ENCODE peak calls at places on chromosomes 13 and 19, in seven cellular contexts. One of them, this sample, is unnamed. For H3K9me3, the result is how much of the 10 kb centered on the place peaks cover.

GRCh38 chr19:19661675-19662251 is 1.7 kb downstream of the ATP13A1 start:
- DNase-seq in H1: no peak
- DNase-seq in HCT116: no peak
- DNase-seq in A549: no peak
- DNase-seq in HepG2: peak
- DNase-seq in GM12878: peak
- DNase-seq in K562: peak
- DNase-seq in this sample: no peak

GRCh38 chr19:16068696-16069259 is 7.5 kb upstream of the TPM4 start:
- DNase-seq in H1: no peak
- DNase-seq in HCT116: no peak
- DNase-seq in A549: no peak
- DNase-seq in HepG2: no peak
- DNase-seq in GM12878: no peak
- DNase-seq in K562: no peak
- DNase-seq in this sample: no peak

GRCh38 chr13:41231786-41232185 is 31.6 kb downstream of the MTRF1 start:
- DNase-seq in H1: no peak
- DNase-seq in HCT116: no peak
- DNase-seq in A549: no peak
- DNase-seq in HepG2: peak
- DNase-seq in GM12878: peak
- DNase-seq in K562: no peak
- DNase-seq in this sample: peak

GRCh38 chr13:25732146-25732865 is 319.5 kb downstream of the SHISA2 start:
- DNase-seq in H1: no peak
- DNase-seq in HCT116: no peak
- DNase-seq in A549: no peak
- DNase-seq in HepG2: no peak
- DNase-seq in GM12878: no peak
- DNase-seq in K562: no peak
- DNase-seq in this sample: peak

GRCh38 chr19:1291761-1292418 is 6.2 kb downstream of the EFNA2 start:
- DNase-seq in H1: no peak
- DNase-seq in HCT116: no peak
- DNase-seq in A549: no peak
- DNase-seq in HepG2: no peak
- DNase-seq in GM12878: no peak
- DNase-seq in K562: no peak
- DNase-seq in this sample: no peak

GRCh38 chr13:112903071-112903577 is 65.9 kb upstream of the MCF2L start:
- DNase-seq in H1: no peak
- DNase-seq in HCT116: no peak
- DNase-seq in A549: no peak
- DNase-seq in HepG2: no peak
- DNase-seq in GM12878: no peak
- DNase-seq in K562: no peak
- DNase-seq in this sample: no peak

GRCh38 chr19:32819415-32820400 is 49.9 kb downstream of the SLC7A9 start:
- DNase-seq in H1: no peak
- DNase-seq in HCT116: no peak
- DNase-seq in A549: no peak
- DNase-seq in HepG2: no peak
- DNase-seq in GM12878: no peak
- DNase-seq in K562: no peak
- DNase-seq in this sample: no peak

GRCh38 chr13:42534785-42535184 is 39.2 kb upstream of the TNFSF11 start:
- DNase-seq in H1: no peak
- DNase-seq in HCT116: no peak
- DNase-seq in A549: no peak
- DNase-seq in HepG2: no peak
- DNase-seq in GM12878: no peak
- DNase-seq in K562: no peak
- DNase-seq in this sample: no peak

GRCh38 chr19:53158119-53158656 is 665 bp downstream of the ZNF347 start:
- DNase-seq in H1: no peak
- DNase-seq in HCT116: no peak
- DNase-seq in A549: no peak
- DNase-seq in HepG2: no peak
- DNase-seq in GM12878: no peak
- DNase-seq in K562: peak
- DNase-seq in this sample: peak

GRCh38 chr13:37491661-37492060 is 106.9 kb downstream of the POSTN start:
- DNase-seq in H1: no peak
- DNase-seq in HCT116: no peak
- DNase-seq in A549: no peak
- DNase-seq in HepG2: no peak
- DNase-seq in GM12878: no peak
- DNase-seq in K562: no peak
- DNase-seq in this sample: no peak

GRCh38 chr19:6271721-6272410 is 7.9 kb downstream of the MLLT1 start:
- DNase-seq in H1: no peak
- DNase-seq in HCT116: no peak
- DNase-seq in A549: no peak
- DNase-seq in HepG2: no peak
- DNase-seq in GM12878: no peak
- DNase-seq in K562: peak
- DNase-seq in this sample: peak

GRCh38 chr13:51747438-51748434 is 56.2 kb downstream of the DHRS12 start:
- DNase-seq in H1: no peak
- DNase-seq in HCT116: no peak
- DNase-seq in A549: no peak
- DNase-seq in HepG2: peak
- DNase-seq in GM12878: no peak
- DNase-seq in K562: no peak
- DNase-seq in this sample: no peak

GRCh38 chr19:3125900-3126524 is 9.8 kb upstream of the GNA15 start:
- DNase-seq in H1: peak
- DNase-seq in HCT116: peak
- DNase-seq in A549: peak
- DNase-seq in HepG2: peak
- DNase-seq in GM12878: no peak
- DNase-seq in K562: peak
- DNase-seq in this sample: no peak

GRCh38 chr13:93320942-93321341 is 94.3 kb downstream of the GPC6 start:
- DNase-seq in H1: no peak
- DNase-seq in HCT116: no peak
- DNase-seq in A549: no peak
- DNase-seq in HepG2: no peak
- DNase-seq in GM12878: no peak
- DNase-seq in K562: no peak
- DNase-seq in this sample: peak

GRCh38 chr19:18385675-18386542 is at the start of gene GDF15:
- DNase-seq in H1: no peak
- DNase-seq in HCT116: peak
- DNase-seq in A549: peak
- DNase-seq in HepG2: peak
- DNase-seq in GM12878: no peak
- DNase-seq in K562: peak
- DNase-seq in this sample: peak

GRCh38 chr13:111573362-111573761 is 252.9 kb downstream of the TEX29 start:
- DNase-seq in H1: no peak
- DNase-seq in HCT116: no peak
- DNase-seq in A549: no peak
- DNase-seq in HepG2: no peak
- DNase-seq in GM12878: no peak
- DNase-seq in K562: no peak
- DNase-seq in this sample: no peak
- H3K9me3 ChIP-seq in H1: under half
- H3K9me3 ChIP-seq in HCT116: under half
- H3K9me3 ChIP-seq in A549: under half
- H3K9me3 ChIP-seq in HepG2: under half
- H3K9me3 ChIP-seq in GM12878: under half
- H3K9me3 ChIP-seq in K562: under half
- H3K9me3 ChIP-seq in this sample: under half

GRCh38 chr13:71860547-71861131 is 6.4 kb downstream of the DACH1 start:
- DNase-seq in H1: no peak
- DNase-seq in HCT116: no peak
- DNase-seq in A549: no peak
- DNase-seq in HepG2: no peak
- DNase-seq in GM12878: no peak
- DNase-seq in K562: no peak
- DNase-seq in this sample: no peak
- TF ChIP-seq CEBPB in H1: no peak
- TF ChIP-seq CEBPB in HCT116: no peak
- TF ChIP-seq CEBPB in A549: no peak
- TF ChIP-seq CEBPB in HepG2: no peak
- TF ChIP-seq CEBPB in GM12878: no peak
- TF ChIP-seq CEBPB in K562: no peak
- TF ChIP-seq CEBPB in this sample: no peak

GRCh38 chr19:50230379-50231351 is 27.2 kb downstream of the MYH14 start:
- DNase-seq in H1: peak
- DNase-seq in HCT116: no peak
- DNase-seq in A549: no peak
- DNase-seq in HepG2: peak
- DNase-seq in GM12878: no peak
- DNase-seq in K562: peak
- DNase-seq in this sample: no peak
- H3K9me3 ChIP-seq in H1: under half
- H3K9me3 ChIP-seq in HCT116: under half
- H3K9me3 ChIP-seq in A549: under half
- H3K9me3 ChIP-seq in HepG2: under half
- H3K9me3 ChIP-seq in GM12878: under half
- H3K9me3 ChIP-seq in K562: under half
- H3K9me3 ChIP-seq in this sample: under half

GRCh38 chr13:102392810-102393209 is 9.0 kb downstream of the FGF14 start:
- DNase-seq in H1: no peak
- DNase-seq in HCT116: no peak
- DNase-seq in A549: no peak
- DNase-seq in HepG2: no peak
- DNase-seq in GM12878: no peak
- DNase-seq in K562: no peak
- DNase-seq in this sample: no peak
- TF ChIP-seq CEBPB in H1: no peak
- TF ChIP-seq CEBPB in HCT116: no peak
- TF ChIP-seq CEBPB in A549: no peak
- TF ChIP-seq CEBPB in HepG2: no peak
- TF ChIP-seq CEBPB in GM12878: no peak
- TF ChIP-seq CEBPB in K562: no peak
- TF ChIP-seq CEBPB in this sample: no peak

DNA sequence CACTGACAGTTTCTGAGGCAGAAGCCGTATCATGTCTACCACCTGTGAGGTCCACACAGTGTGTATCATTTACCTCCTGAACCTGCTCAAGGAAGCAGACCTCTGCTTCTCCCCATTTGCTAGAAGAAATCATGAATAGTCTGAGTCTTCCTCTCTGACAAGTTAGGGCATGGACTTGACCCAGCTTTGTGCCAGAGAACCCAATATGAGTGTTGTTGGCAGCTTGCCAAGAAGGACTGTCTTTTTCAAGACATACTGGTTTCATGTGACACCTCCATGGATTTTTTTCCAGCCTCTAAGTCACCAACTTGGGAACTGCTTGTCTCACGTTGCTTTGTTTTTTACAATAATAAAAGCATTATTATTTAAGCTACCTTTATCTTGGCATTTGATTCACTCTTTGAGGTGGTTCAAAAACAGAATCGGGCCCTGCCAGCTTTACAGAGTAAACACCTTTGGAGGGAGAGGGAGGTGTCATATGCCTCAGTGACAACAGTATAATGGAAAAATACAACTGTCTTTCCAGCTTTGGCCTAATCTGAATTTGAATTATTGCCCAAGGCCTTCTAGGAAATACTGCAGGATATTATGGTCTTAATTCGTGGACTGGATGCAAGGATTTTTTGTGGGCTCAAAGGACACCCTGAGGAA is 9.6 kb downstream of the ZNF211 start:
- DNase-seq in H1: no peak
- DNase-seq in HCT116: no peak
- DNase-seq in A549: no peak
- DNase-seq in HepG2: no peak
- DNase-seq in GM12878: no peak
- DNase-seq in K562: no peak
- DNase-seq in this sample: no peak
- H3K9me3 ChIP-seq in H1: under half
- H3K9me3 ChIP-seq in HCT116: under half
- H3K9me3 ChIP-seq in A549: half or more
- H3K9me3 ChIP-seq in HepG2: under half
- H3K9me3 ChIP-seq in GM12878: under half
- H3K9me3 ChIP-seq in K562: under half
- H3K9me3 ChIP-seq in this sample: under half

DNA sequence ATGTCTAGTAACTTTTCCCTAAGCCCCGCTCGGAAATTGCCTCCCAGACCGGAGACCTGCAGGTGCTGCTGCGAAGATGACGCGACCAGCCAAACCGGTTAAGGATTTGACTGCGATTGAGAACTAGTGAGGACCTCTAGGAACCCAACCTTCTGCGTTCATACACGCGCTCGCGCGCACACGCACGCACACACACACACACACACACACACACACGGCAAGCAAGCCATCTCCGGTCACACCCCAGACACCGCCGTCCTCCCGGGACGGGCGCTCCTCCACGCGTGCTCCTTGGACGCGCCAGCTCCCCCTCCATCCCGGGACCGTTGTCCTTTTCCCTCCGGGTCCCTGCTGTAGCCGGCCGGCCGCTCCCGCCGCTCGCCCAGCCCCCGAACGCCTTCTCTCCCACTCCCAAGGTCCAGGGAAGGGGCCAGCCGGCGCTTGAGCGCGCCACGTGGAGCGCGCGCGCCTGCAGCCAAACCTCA is 1.2 kb downstream of the TBC1D4 start:
- DNase-seq in H1: no peak
- DNase-seq in HCT116: peak
- DNase-seq in A549: peak
- DNase-seq in HepG2: peak
- DNase-seq in GM12878: no peak
- DNase-seq in K562: peak
- DNase-seq in this sample: peak
- TF ChIP-seq CEBPB in H1: no peak
- TF ChIP-seq CEBPB in HCT116: no peak
- TF ChIP-seq CEBPB in A549: no peak
- TF ChIP-seq CEBPB in HepG2: no peak
- TF ChIP-seq CEBPB in GM12878: no peak
- TF ChIP-seq CEBPB in K562: no peak
- TF ChIP-seq CEBPB in this sample: no peak

This sample was measured in IMR-90.